ENCODE peak calls at places on chromosomes 1 and 21, in nine cellular contexts. Z, N, M, K, V, O, C, R and W are unnamed samples.

GRCh38 chr1:233884461-233885151 is 19.9 kb upstream of the SLC35F3 start:
- DNase-seq in Z (no peak), N (no peak), M (no peak), K (peak), V (no peak), O (no peak), C (no peak), R (no peak), W (no peak)

GRCh38 chr1:185170291-185170848 is 13.4 kb downstream of the SWT1 start:
- DNase-seq in Z (no peak), N (peak), M (no peak), K (peak), V (peak), O (peak), C (peak), R (no peak), W (peak)

GRCh38 chr1:23097316-23097715 is 71.3 kb downstream of the LUZP1 start:
- DNase-seq in Z (no peak), N (no peak), M (no peak), K (peak), V (no peak), O (no peak), C (no peak), R (no peak), W (no peak)

GRCh38 chr1:207088161-207088560 is 499 bp upstream of the C4BPB start:
- DNase-seq in Z (no peak), N (no peak), M (no peak), K (peak), V (no peak), O (no peak), C (peak), R (no peak), W (no peak)

GRCh38 chr1:196317535-196318522 is 290.4 kb downstream of the KCNT2 start:
- DNase-seq in Z (no peak), N (peak), M (no peak), K (peak), V (peak), O (peak), C (no peak), R (no peak), W (no peak)

GRCh38 chr21:43932005-43932404 is 67.0 kb downstream of the AGPAT3 start:
- DNase-seq in Z (no peak), N (no peak), M (no peak), K (no peak), V (no peak), O (no peak), C (no peak), R (no peak), W (no peak)

GRCh38 chr1:235939488-235939775 is 72.7 kb upstream of the LYST start:
- DNase-seq in Z (no peak), N (no peak), M (no peak), K (peak), V (no peak), O (no peak), C (no peak), R (no peak), W (no peak)

GRCh38 chr1:24108334-24109165 is 3.4 kb downstream of the MYOM3 start:
- DNase-seq in Z (peak), N (no peak), M (peak), K (peak), V (no peak), O (no peak), C (peak), R (no peak), W (no peak)

GRCh38 chr1:100573960-100574359 is 36.0 kb downstream of the GPR88 start:
- DNase-seq in Z (no peak), N (no peak), M (no peak), K (no peak), V (no peak), O (no peak), C (no peak), R (no peak), W (no peak)

GRCh38 chr1:37458551-37458950 is 15.8 kb upstream of the ZC3H12A start:
- DNase-seq in Z (no peak), N (no peak), M (no peak), K (no peak), V (no peak), O (no peak), C (no peak), R (no peak), W (no peak)